ENCODE peak calls at places on chromosomes 5 and 9, in eight cellular contexts. W is activated CD4-positive, alpha-beta T cell treated with anti-CD3 and anti-CD28 coated beads, Interleukin-2, amount 10 ng/mL, durations not matched to agents 7 days and 5 days; V is nucleus accumbens; E is GM18507; B is mesothelial cell of epicardium; Z is M059J; S is putamen; X is NAMALWA. J is an unnamed sample.

GRCh38 chr5:125149503-125149902 is 403.1 kb upstream of the ZNF608 start:
- DNase-seq in B (no peak), X (no peak), S (no peak), Z (no peak), W (no peak), E (no peak), V (no peak), J (no peak)

GRCh38 chr9:27338527-27338903 is 41.6 kb upstream of the EQTN start:
- DNase-seq in X (no peak), W (no peak), S (no peak), B (no peak), Z (no peak), V (no peak), E (no peak), J (no peak)

GRCh38 chr5:13740471-13740870 is 204.0 kb downstream of the DNAH5 start:
- DNase-seq in S (no peak), X (no peak), W (no peak), E (no peak), B (no peak), V (no peak), Z (peak), J (no peak)

GRCh38 chr9:127360205-127360604 is 36.8 kb upstream of the SLC2A8 start:
- DNase-seq in X (no peak), S (no peak), W (no peak), Z (peak), V (no peak), E (no peak), B (no peak), J (no peak)

GRCh38 chr9:113785334-113785733 is 90.8 kb upstream of the ZNF618 start:
- DNase-seq in Z (no peak), X (no peak), W (no peak), S (no peak), E (no peak), B (no peak), V (no peak), J (no peak)

GRCh38 chr5:112159435-112159834 is 259.6 kb downstream of the EPB41L4A start:
- DNase-seq in X (no peak), V (no peak), Z (no peak), E (no peak), B (no peak), S (no peak), W (no peak), J (no peak)

GRCh38 chr5:106392766-106393165 is 1278.0 kb downstream of the EFNA5 start:
- DNase-seq in B (no peak), V (no peak), Z (peak), E (no peak), W (no peak), X (no peak), S (no peak), J (no peak)

GRCh38 chr5:149434162-149435014 is 55.3 kb upstream of the IL17B start:
- DNase-seq in E (peak), Z (peak), B (no peak), V (no peak), W (peak), X (peak), S (no peak), J (no peak)

GRCh38 chr5:126597156-126597555 is 2.1 kb upstream of the ALDH7A1 start:
- DNase-seq in B (no peak), V (no peak), X (no peak), Z (peak), E (no peak), W (no peak), S (no peak), J (no peak)

GRCh38 chr9:95313010-95313498 is 4.5 kb downstream of the FANCC start:
- DNase-seq in V (no peak), E (no peak), B (peak), Z (peak), S (peak), X (no peak), W (peak), J (peak)

GRCh38 chr9:13575558-13575957 is 296.1 kb upstream of the MPDZ start:
- DNase-seq in V (no peak), S (no peak), B (no peak), E (no peak), W (no peak), Z (no peak), X (no peak), J (no peak)

GRCh38 chr9:128011071-128011817 is 30.5 kb upstream of the EEIG1 start:
- DNase-seq in V (no peak), X (no peak), B (no peak), Z (no peak), S (no peak), W (no peak), E (no peak), J (no peak)

GRCh38 chr9:26723486-26723885 is 169.1 kb downstream of the CAAP1 start:
- DNase-seq in Z (peak), S (peak), B (no peak), W (peak), V (no peak), E (no peak), X (peak), J (no peak)

GRCh38 chr5:172380992-172381643 is 73.2 kb downstream of the SH3PXD2B start:
- DNase-seq in V (peak), B (no peak), Z (no peak), E (no peak), X (no peak), W (no peak), S (peak), J (peak)

GRCh38 chr9:96160168-96160567 is 141.8 kb downstream of the HSD17B3 start:
- DNase-seq in X (no peak), W (no peak), V (no peak), B (no peak), E (no peak), Z (no peak), S (no peak), J (no peak)

GRCh38 chr9:108743426-108743825 is 112.4 kb downstream of the ACTL7B start:
- DNase-seq in W (no peak), E (no peak), S (no peak), Z (no peak), B (no peak), X (no peak), V (no peak), J (no peak)

GRCh38 chr9:123131258-123131657 is 97.8 kb downstream of the GPR21 start:
- DNase-seq in X (no peak), S (no peak), Z (peak), V (no peak), E (no peak), W (no peak), B (no peak), J (no peak)

GRCh38 chr9:134396825-134397224 is 70.6 kb downstream of the RXRA start:
- DNase-seq in S (no peak), W (peak), X (no peak), B (no peak), V (no peak), Z (peak), E (no peak), J (no peak)